ENCODE peak calls at places on chromosome 7, in seven cellular contexts. A is mucosa of descending colon, K is cardiac muscle cell, N is Caco-2, Z is IMR-90, X is HFFc6, C is GM23338. U is an unnamed sample.

GRCh38 chr7:145863-146262 is 46.5 kb upstream of the FAM20C start:
- DNase-seq in N (no peak), Z (no peak), X (no peak), C (no peak), K (no peak), A (no peak), U (no peak)

GRCh38 chr7:71718563-71718962 is 586.6 kb downstream of the GALNT17 start:
- DNase-seq in K (no peak), X (no peak), C (peak), Z (no peak), A (no peak), N (no peak), U (no peak)

GRCh38 chr7:158655507-158655906 is 49.1 kb downstream of the NCAPG2 start:
- DNase-seq in Z (no peak), X (no peak), C (no peak), K (no peak), N (no peak), A (no peak), U (no peak)

GRCh38 chr7:134828361-134828760 is 48.9 kb downstream of the CALD1 start:
- DNase-seq in K (peak), C (no peak), A (no peak), X (no peak), Z (peak), N (no peak), U (no peak)

GRCh38 chr7:98360221-98361124 is 40.4 kb downstream of the BAIAP2L1 start:
- DNase-seq in Z (no peak), C (peak), N (peak), X (no peak), K (no peak), A (peak), U (no peak)

GRCh38 chr7:116166167-116166566 is 44.2 kb upstream of the TES start:
- DNase-seq in C (no peak), X (no peak), A (no peak), K (no peak), N (no peak), Z (peak), U (no peak)

GRCh38 chr7:75056476-75056875 is 17.1 kb downstream of the RCC1L start:
- DNase-seq in X (no peak), K (peak), A (no peak), C (no peak), Z (peak), N (no peak), U (no peak)

GRCh38 chr7:29322023-29322712 is 127.6 kb downstream of the CHN2 start:
- DNase-seq in C (no peak), A (no peak), N (no peak), K (no peak), Z (no peak), X (no peak), U (no peak)

GRCh38 chr7:16810573-16810972 is 5.8 kb upstream of the AGR2 start:
- DNase-seq in Z (no peak), K (no peak), A (no peak), X (no peak), N (peak), C (no peak), U (no peak)

GRCh38 chr7:460374-461117 is 59.1 kb downstream of the PDGFA start:
- DNase-seq in C (no peak), N (no peak), Z (peak), X (no peak), K (peak), A (peak), U (no peak)

GRCh38 chr7:137381045-137381444 is 37.5 kb upstream of the PTN start:
- DNase-seq in A (no peak), N (no peak), C (no peak), Z (no peak), X (no peak), K (no peak), U (no peak)

GRCh38 chr7:29189743-29190201 is 4.8 kb upstream of the CHN2 start:
- DNase-seq in N (peak), C (peak), Z (no peak), K (peak), A (peak), X (no peak), U (no peak)

GRCh38 chr7:21771906-21772610 is 173.6 kb downstream of the CDCA7L start:
- DNase-seq in C (peak), N (no peak), X (no peak), A (no peak), K (peak), Z (no peak), U (peak)

GRCh38 chr7:129804301-129805085 is 148.3 kb downstream of the UBE2H start:
- DNase-seq in N (no peak), A (no peak), C (no peak), K (no peak), X (no peak), Z (no peak), U (no peak)

GRCh38 chr7:16051561-16052280 is 365.2 kb upstream of the MEOX2 start:
- DNase-seq in Z (peak), K (peak), A (no peak), C (no peak), N (no peak), X (no peak), U (no peak)

GRCh38 chr7:157816526-157817250 is 479.9 kb downstream of the DNAJB6 start:
- DNase-seq in K (no peak), Z (no peak), N (no peak), X (no peak), A (no peak), C (no peak), U (no peak)

GRCh38 chr7:122965306-122965705 is 30.2 kb downstream of the TAS2R16 start:
- DNase-seq in C (no peak), N (no peak), K (no peak), Z (no peak), X (no peak), A (no peak), U (no peak)

GRCh38 chr7:10685040-10685439 is 288.6 kb upstream of the PHF14 start:
- DNase-seq in N (no peak), A (no peak), X (no peak), K (no peak), C (no peak), Z (no peak), U (no peak)

GRCh38 chr7:151093748-151094147 is 7.5 kb downstream of the AGAP3 start:
- DNase-seq in X (no peak), N (no peak), K (no peak), A (no peak), C (no peak), Z (no peak), U (no peak)

GRCh38 chr7:70693690-70694356 is 438.1 kb upstream of the GALNT17 start:
- DNase-seq in Z (peak), A (peak), N (peak), C (peak), K (peak), X (no peak), U (no peak)

GRCh38 chr7:70614237-70614984 is 517.5 kb upstream of the GALNT17 start:
- DNase-seq in Z (peak), X (no peak), C (peak), K (peak), N (no peak), A (peak), U (no peak)

GRCh38 chr7:106460792-106461254 is 176.0 kb upstream of the NAMPT start:
- DNase-seq in Z (no peak), K (no peak), C (peak), N (peak), A (no peak), X (peak), U (peak)

GRCh38 chr7:137544450-137545058 is 201.0 kb upstream of the PTN start:
- DNase-seq in N (no peak), K (peak), C (no peak), Z (peak), X (no peak), A (no peak), U (no peak)

GRCh38 chr7:101085000-101085948 is at the start of gene TRIM56:
- DNase-seq in A (peak), X (peak), N (peak), Z (peak), K (peak), C (peak), U (peak)

GRCh38 chr7:135960709-135961451 is 16.3 kb downstream of the MTPN start:
- DNase-seq in A (no peak), K (no peak), X (no peak), N (no peak), Z (peak), C (no peak), U (no peak)

GRCh38 chr7:53383131-53383530 is 347.7 kb downstream of the POM121L12 start:
- DNase-seq in N (no peak), K (no peak), Z (no peak), X (no peak), A (no peak), C (no peak), U (no peak)

GRCh38 chr7:128989961-128990360 is 52.2 kb downstream of the IRF5 start:
- DNase-seq in A (no peak), N (no peak), K (peak), C (no peak), X (no peak), Z (peak), U (no peak)

GRCh38 chr7:134755422-134756022 is 23.9 kb upstream of the CALD1 start:
- DNase-seq in N (peak), K (peak), X (peak), Z (no peak), C (no peak), A (no peak), U (no peak)

GRCh38 chr7:26318921-26319320 is 27.3 kb downstream of the SNX10 start:
- DNase-seq in N (no peak), Z (no peak), K (no peak), X (no peak), A (no peak), C (no peak), U (no peak)

GRCh38 chr7:154953006-154953684 is 49.8 kb downstream of the PAXIP1 start:
- DNase-seq in A (peak), K (peak), X (peak), Z (peak), N (peak), C (peak), U (no peak)

GRCh38 chr7:81626008-81626407 is 143.8 kb downstream of the HGF start:
- DNase-seq in A (no peak), N (no peak), Z (peak), X (no peak), C (no peak), K (peak), U (no peak)

GRCh38 chr7:91503934-91504575 is 239.8 kb downstream of the FZD1 start:
- DNase-seq in A (no peak), C (no peak), X (no peak), K (peak), Z (no peak), N (no peak), U (no peak)

GRCh38 chr7:88111136-88111748 is 108.6 kb downstream of the SRI start:
- DNase-seq in C (peak), K (peak), A (no peak), Z (peak), X (peak), N (peak), U (no peak)

GRCh38 chr7:101216860-101217387 is 457 bp downstream of the PLOD3 start:
- DNase-seq in N (no peak), A (peak), X (no peak), C (peak), Z (no peak), K (no peak), U (no peak)

GRCh38 chr7:25351761-25352160 is 123.5 kb upstream of the NPVF start:
- DNase-seq in X (no peak), K (no peak), N (no peak), C (no peak), A (no peak), Z (no peak), U (no peak)

GRCh38 chr7:73822319-73823173 is 8.2 kb upstream of the CLDN4 start:
- DNase-seq in X (peak), Z (peak), K (peak), C (no peak), N (peak), A (peak), U (peak)

GRCh38 chr7:6536899-6537298 is 14.4 kb downstream of the GRID2IP start:
- DNase-seq in K (peak), C (peak), Z (no peak), A (no peak), N (peak), X (no peak), U (no peak)

GRCh38 chr7:157497744-157498541 is 161.1 kb downstream of the DNAJB6 start:
- DNase-seq in X (no peak), A (no peak), Z (no peak), C (no peak), K (no peak), N (no peak), U (no peak)

GRCh38 chr7:99693427-99694200 is 13.8 kb upstream of the CYP3A5 start:
- DNase-seq in N (peak), Z (no peak), C (peak), A (peak), X (no peak), K (no peak), U (no peak)

GRCh38 chr7:47759056-47759706 is 177.3 kb upstream of the TNS3 start:
- DNase-seq in C (no peak), A (no peak), Z (no peak), K (peak), X (no peak), N (no peak), U (no peak)
- TF ChIP-seq CTCF in C (peak), A (no peak), Z (no peak), K (peak), X (peak), N (no peak), U (peak)

GRCh38 chr7:33921216-33921938 is 16.0 kb downstream of the BMPER start:
- DNase-seq in Z (peak), A (peak), X (no peak), K (peak), C (no peak), N (no peak), U (no peak)
- TF ChIP-seq CTCF in Z (no peak), A (no peak), X (no peak), K (no peak), C (no peak), N (no peak), U (no peak)

GRCh38 chr7:45111298-45112223 is at the start of gene TBRG4:
- DNase-seq in X (peak), K (peak), C (peak), Z (peak), A (peak), N (peak), U (peak)
- TF ChIP-seq CTCF in X (peak), K (peak), C (peak), Z (peak), A (no peak), N (peak), U (no peak)

GRCh38 chr7:79741684-79742083 is 288.2 kb upstream of the MAGI2 start:
- DNase-seq in Z (no peak), X (no peak), A (no peak), N (no peak), C (peak), K (peak), U (no peak)
- TF ChIP-seq CTCF in Z (peak), X (peak), A (no peak), N (peak), C (peak), K (peak), U (peak)

DNA sequence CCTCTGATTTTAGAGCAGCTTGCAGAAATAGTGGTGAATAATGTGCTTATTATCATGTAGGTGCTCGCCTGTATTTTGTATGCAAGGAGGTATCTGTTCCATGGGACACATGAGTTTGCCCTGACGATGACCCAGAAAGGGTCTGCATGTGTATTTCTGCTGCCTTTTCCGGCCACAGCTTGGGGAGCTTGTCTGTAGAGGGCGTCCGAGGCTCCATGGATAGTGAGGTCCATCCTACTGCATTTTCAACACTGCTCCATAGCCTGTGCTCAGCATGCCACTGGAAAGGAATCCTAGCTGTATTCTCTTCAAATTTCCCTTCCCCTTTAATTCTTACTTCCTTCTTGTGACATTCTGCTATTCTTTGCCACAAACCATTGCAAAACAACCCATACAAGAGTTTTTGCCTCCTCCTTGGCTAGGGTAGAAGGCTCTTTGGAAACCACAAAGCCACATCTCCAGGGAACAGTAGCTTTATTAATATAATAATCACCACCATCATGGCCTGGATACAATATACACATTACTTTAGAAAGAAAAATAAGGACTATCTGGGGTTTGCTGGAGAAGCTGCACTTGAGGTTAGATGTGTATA is 127.7 kb downstream of the DYNC1I1 start:
- DNase-seq in Z (no peak), C (peak), X (no peak), N (peak), K (no peak), A (no peak), U (no peak)
- TF ChIP-seq CTCF in Z (no peak), C (peak), X (no peak), N (no peak), K (no peak), A (no peak), U (no peak)

GRCh38 chr7:19202599-19202998 is 57.4 kb upstream of the FERD3L start:
- DNase-seq in X (no peak), N (no peak), Z (peak), K (no peak), C (no peak), A (no peak), U (no peak)

GRCh38 chr7:19209297-19209696 is 64.1 kb upstream of the FERD3L start:
- DNase-seq in X (no peak), N (no peak), C (no peak), Z (no peak), A (no peak), K (no peak), U (no peak)

GRCh38 chr7:19203686-19204085 is 58.5 kb upstream of the FERD3L start:
- DNase-seq in K (no peak), A (no peak), C (no peak), Z (peak), X (no peak), N (no peak), U (no peak)
- TF ChIP-seq CTCF in K (no peak), A (no peak), C (no peak), Z (no peak), X (no peak), N (no peak), U (no peak)

GRCh38 chr7:42831051-42831952 is 80.6 kb downstream of the C7orf25 start:
- DNase-seq in K (peak), X (no peak), C (peak), Z (peak), A (no peak), N (peak), U (no peak)
- TF ChIP-seq CTCF in K (peak), X (peak), C (peak), Z (peak), A (no peak), N (peak), U (peak)

GRCh38 chr7:108809356-108809755 is 239.7 kb downstream of the DNAJB9 start:
- DNase-seq in A (no peak), X (no peak), C (no peak), Z (no peak), K (no peak), N (no peak), U (no peak)
- TF ChIP-seq CTCF in A (no peak), X (no peak), C (no peak), Z (no peak), K (no peak), N (no peak), U (no peak)

GRCh38 chr7:96778263-96778662 is 68.6 kb upstream of the SEM1 start:
- DNase-seq in N (peak), A (no peak), C (peak), X (no peak), K (no peak), Z (no peak), U (no peak)
- TF ChIP-seq CTCF in N (peak), A (no peak), C (peak), X (no peak), K (no peak), Z (no peak), U (peak)

GRCh38 chr7:132709971-132710567 is 133.8 kb upstream of the PLXNA4 start:
- DNase-seq in A (no peak), K (peak), X (peak), N (peak), Z (peak), C (peak), U (no peak)
- TF ChIP-seq CTCF in A (no peak), K (peak), X (peak), N (peak), Z (peak), C (peak), U (peak)

U was measured in keratinocyte.